ENCODE peak calls at places on chromosomes 3 and 15, in five cellular contexts. One of them, this sample, is unnamed.

GRCh38 chr3:186220886-186221285 is 112.0 kb upstream of the ETV5 start:
- DNase-seq in stimulated activated CD4-positive, alpha-beta T cell treated with anti-CD3 and anti-CD28 coated beads, Interleukin-15, amount 100 ng/mL, for 1 hour: no peak
- DNase-seq in NCI-H1930: no peak
- DNase-seq in T-helper 9 cell: no peak
- DNase-seq in breast epithelium: peak; percentile 46
- DNase-seq in this sample: no peak

GRCh38 chr15:60363024-60363674 is 34.6 kb downstream of the ANXA2 start:
- DNase-seq in stimulated activated CD4-positive, alpha-beta T cell treated with anti-CD3 and anti-CD28 coated beads, Interleukin-15, amount 100 ng/mL, for 1 hour: no peak
- DNase-seq in NCI-H1930: no peak
- DNase-seq in T-helper 9 cell: no peak
- DNase-seq in breast epithelium: no peak
- DNase-seq in this sample: no peak

GRCh38 chr3:152703245-152703900 is 131.6 kb upstream of the P2RY1 start:
- DNase-seq in stimulated activated CD4-positive, alpha-beta T cell treated with anti-CD3 and anti-CD28 coated beads, Interleukin-15, amount 100 ng/mL, for 1 hour: no peak
- DNase-seq in NCI-H1930: no peak
- DNase-seq in T-helper 9 cell: no peak
- DNase-seq in breast epithelium: no peak
- DNase-seq in this sample: no peak

GRCh38 chr3:177724020-177724638 is 526.8 kb upstream of the TBL1XR1 start:
- DNase-seq in stimulated activated CD4-positive, alpha-beta T cell treated with anti-CD3 and anti-CD28 coated beads, Interleukin-15, amount 100 ng/mL, for 1 hour: no peak
- DNase-seq in NCI-H1930: no peak
- DNase-seq in T-helper 9 cell: no peak
- DNase-seq in breast epithelium: peak; percentile 30
- DNase-seq in this sample: no peak

GRCh38 chr15:24943361-24943760 is 11.4 kb upstream of the SNRPN start:
- DNase-seq in stimulated activated CD4-positive, alpha-beta T cell treated with anti-CD3 and anti-CD28 coated beads, Interleukin-15, amount 100 ng/mL, for 1 hour: no peak
- DNase-seq in NCI-H1930: no peak
- DNase-seq in T-helper 9 cell: no peak
- DNase-seq in breast epithelium: no peak
- DNase-seq in this sample: no peak

GRCh38 chr3:11624161-11624560 is 19.6 kb downstream of the VGLL4 start:
- DNase-seq in stimulated activated CD4-positive, alpha-beta T cell treated with anti-CD3 and anti-CD28 coated beads, Interleukin-15, amount 100 ng/mL, for 1 hour: no peak
- DNase-seq in NCI-H1930: no peak
- DNase-seq in T-helper 9 cell: peak; percentile 15
- DNase-seq in breast epithelium: no peak
- DNase-seq in this sample: peak; percentile 71

GRCh38 chr3:59862686-59863085 is 812.9 kb upstream of the CFAP20DC start:
- DNase-seq in stimulated activated CD4-positive, alpha-beta T cell treated with anti-CD3 and anti-CD28 coated beads, Interleukin-15, amount 100 ng/mL, for 1 hour: no peak
- DNase-seq in NCI-H1930: no peak
- DNase-seq in T-helper 9 cell: no peak
- DNase-seq in breast epithelium: no peak
- DNase-seq in this sample: no peak

GRCh38 chr15:65460948-65461347 is 38.2 kb upstream of the IGDCC4 start:
- DNase-seq in stimulated activated CD4-positive, alpha-beta T cell treated with anti-CD3 and anti-CD28 coated beads, Interleukin-15, amount 100 ng/mL, for 1 hour: no peak
- DNase-seq in NCI-H1930: no peak
- DNase-seq in T-helper 9 cell: no peak
- DNase-seq in breast epithelium: no peak
- DNase-seq in this sample: peak; percentile 51

GRCh38 chr15:66961901-66962300 is 103.5 kb upstream of the SMAD3 start:
- DNase-seq in stimulated activated CD4-positive, alpha-beta T cell treated with anti-CD3 and anti-CD28 coated beads, Interleukin-15, amount 100 ng/mL, for 1 hour: no peak
- DNase-seq in NCI-H1930: no peak
- DNase-seq in T-helper 9 cell: no peak
- DNase-seq in breast epithelium: no peak
- DNase-seq in this sample: no peak

GRCh38 chr3:195114026-195114425 is 156.9 kb downstream of the XXYLT1 start:
- DNase-seq in stimulated activated CD4-positive, alpha-beta T cell treated with anti-CD3 and anti-CD28 coated beads, Interleukin-15, amount 100 ng/mL, for 1 hour: no peak
- DNase-seq in NCI-H1930: no peak
- DNase-seq in T-helper 9 cell: no peak
- DNase-seq in breast epithelium: no peak
- DNase-seq in this sample: no peak

GRCh38 chr3:66428733-66429132 is 72.1 kb downstream of the LRIG1 start:
- DNase-seq in stimulated activated CD4-positive, alpha-beta T cell treated with anti-CD3 and anti-CD28 coated beads, Interleukin-15, amount 100 ng/mL, for 1 hour: no peak
- DNase-seq in NCI-H1930: peak; percentile 62
- DNase-seq in T-helper 9 cell: no peak
- DNase-seq in breast epithelium: peak; percentile 93
- DNase-seq in this sample: no peak